ENCODE peak calls at places on chromosome 12, in eight cellular contexts. T is stomach; M is heart left ventricle; U is CD8-positive, alpha-beta T cell; S is esophagus squamous epithelium; R is fibroblast of lung; B is cardiac muscle cell; K is OCI-LY7. A is an unnamed sample.
A peak's percentile ranks its signal among the peaks of the same experiment; 100 is the strongest.

GRCh38 chr12:114751712-114752111 is 67.7 kb upstream of the TBX3 start:
- DNase-seq in T (no peak), U (no peak), B (no peak), M (no peak), R (no peak), K (no peak), S (no peak), A (no peak)

GRCh38 chr12:45839917-45840316 is 110.4 kb downstream of the ARID2 start:
- DNase-seq in U (no peak), B (no peak), K (no peak), S (no peak), M (no peak), T (no peak), R (no peak), A (no peak)

GRCh38 chr12:57735198-57735855 is 3.2 kb downstream of the AGAP2 start:
- DNase-seq in M (no peak), T (no peak), U (no peak), R (no peak), B (no peak), K (no peak), S (no peak), A (no peak)

GRCh38 chr12:120361506-120362208 is 7.3 kb downstream of the MSI1 start:
- DNase-seq in U (peak; percentile 20), M (peak; percentile 78), R (peak; percentile 74), B (peak; percentile 95), T (peak; percentile 69), K (no peak), S (no peak), A (no peak)

GRCh38 chr12:95700316-95700785 is 90.2 kb downstream of the NTN4 start:
- DNase-seq in T (no peak), M (no peak), K (no peak), B (no peak), S (no peak), U (no peak), R (peak; percentile 62), A (no peak)

GRCh38 chr12:115541891-115542361 is 735.6 kb downstream of the MED13L start:
- DNase-seq in M (no peak), S (no peak), T (no peak), K (no peak), U (no peak), R (no peak), B (no peak), A (no peak)

GRCh38 chr12:113271853-113272561 is 50.7 kb downstream of the TPCN1 start:
- DNase-seq in R (peak; percentile 90), S (no peak), M (peak; percentile 88), B (no peak), K (no peak), U (no peak), T (peak; percentile 43), A (no peak)

GRCh38 chr12:115000038-115000437 is 316.1 kb upstream of the TBX3 start:
- DNase-seq in T (no peak), B (peak; percentile 5), U (no peak), K (peak; percentile 94), R (no peak), M (no peak), S (no peak), A (no peak)

GRCh38 chr12:12716151-12716844 is 870 bp upstream of the CDKN1B start:
- DNase-seq in B (no peak), U (no peak), K (no peak), M (no peak), R (peak; percentile 51), T (no peak), S (no peak), A (peak; percentile 22)

GRCh38 chr12:20460956-20461355 is 92.6 kb downstream of the PDE3A start:
- DNase-seq in M (no peak), U (no peak), T (no peak), S (no peak), B (no peak), K (no peak), R (no peak), A (no peak)

GRCh38 chr12:38508246-38508645 is 191.7 kb downstream of the ALG10B start:
- DNase-seq in T (no peak), B (no peak), K (no peak), M (peak; percentile 29), R (no peak), U (no peak), S (no peak), A (no peak)

GRCh38 chr12:54191550-54192022 is 2.8 kb upstream of the SMUG1 start:
- DNase-seq in T (peak; percentile 87), K (peak; percentile 89), U (peak; percentile 81), B (peak; percentile 90), S (no peak), R (peak; percentile 83), M (peak; percentile 82), A (peak; percentile 74)

GRCh38 chr12:53989227-53990113 is 4.5 kb downstream of the HOXC10 start:
- DNase-seq in M (no peak), B (peak; percentile 45), R (peak; percentile 61), U (no peak), K (peak; percentile 83), S (no peak), T (no peak), A (no peak)

GRCh38 chr12:109178532-109178931 is 62.1 kb downstream of the ACACB start:
- DNase-seq in K (no peak), R (no peak), S (no peak), T (no peak), B (no peak), U (no peak), M (no peak), A (no peak)

GRCh38 chr12:123120452-123121166 is 30.3 kb downstream of the PITPNM2 start:
- DNase-seq in S (no peak), T (no peak), U (peak; percentile 23), K (no peak), B (no peak), R (no peak), M (peak; percentile 66), A (peak; percentile 32)

DNA sequence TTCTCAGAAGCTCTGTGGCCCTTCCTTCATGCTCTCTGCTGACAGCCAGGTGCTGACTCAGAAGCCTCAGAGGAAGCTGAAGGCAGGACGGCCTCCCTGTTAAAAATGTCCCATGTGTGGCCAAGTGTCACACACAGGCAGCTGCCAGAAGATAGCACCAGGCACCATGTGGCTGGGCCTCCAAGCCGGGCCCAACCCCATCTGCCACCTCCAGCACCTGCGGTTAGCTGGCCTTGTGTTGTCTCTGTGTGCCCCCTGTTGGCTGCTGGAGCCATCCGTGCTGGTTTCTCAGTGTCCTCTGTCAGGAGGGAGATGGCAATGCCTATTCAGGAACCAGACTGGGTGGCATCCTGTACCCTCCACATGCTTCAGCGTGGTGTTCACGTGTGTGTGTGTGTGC is 63.2 kb downstream of the TSPAN11 start:
- DNase-seq in T (no peak), M (no peak), R (no peak), B (peak; percentile 51), S (no peak), U (no peak), K (peak; percentile 76), A (no peak)
- TF ChIP-seq CTCF in T (no peak), M (peak; percentile 24), R (peak; percentile 25), B (peak; percentile 26), S (no peak), U (no peak), K (peak; percentile 66), A (no peak)

DNA sequence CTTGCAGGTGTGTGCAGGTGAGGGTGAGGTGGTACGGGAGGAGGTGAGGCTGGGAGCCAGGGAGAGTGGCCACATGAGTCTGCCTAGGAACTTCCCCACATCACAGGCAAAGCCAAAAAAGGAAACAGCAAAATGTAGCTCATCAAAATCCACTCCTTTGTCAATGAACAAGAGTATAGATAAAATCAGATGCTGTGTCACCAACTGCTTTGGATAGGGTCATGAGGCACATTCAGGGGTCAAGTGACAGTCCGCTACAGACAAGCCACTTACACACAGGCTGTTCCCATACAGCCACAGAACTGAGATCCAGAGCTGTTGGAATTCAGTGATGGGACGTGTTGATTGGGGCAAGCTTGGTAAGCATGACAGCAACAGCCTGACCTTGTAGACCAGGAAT is 100.3 kb upstream of the NOS1 start:
- DNase-seq in M (no peak), R (no peak), K (no peak), B (peak; percentile 68), T (no peak), U (no peak), S (no peak), A (no peak)
- H3K27ac ChIP-seq in M (no peak overlapping the region), R (no peak overlapping the region), K (no peak overlapping the region), B (peak overlapping the region; percentile 35), T (no peak overlapping the region), U (no peak overlapping the region), S (no peak overlapping the region), A (no peak overlapping the region)

GRCh38 chr12:124609041-124609984 is 41.9 kb upstream of the NCOR2 start:
- DNase-seq in S (peak; percentile 53), R (peak; percentile 45), M (peak; percentile 92), B (no peak), T (peak; percentile 99), K (peak; percentile 96), U (peak; percentile 89), A (peak; percentile 90)
- TF ChIP-seq CTCF in S (peak; percentile 12), R (no peak), M (no peak), B (no peak), T (peak; percentile 12), K (peak; percentile 24), U (no peak), A (peak; percentile 26)

GRCh38 chr12:1579626-1580025 is 14.8 kb downstream of the FBXL14 start:
- DNase-seq in S (no peak), U (no peak), K (no peak), R (no peak), T (no peak), M (no peak), B (no peak), A (no peak)
- H3K27ac ChIP-seq in S (no peak overlapping the region), U (no peak overlapping the region), K (no peak overlapping the region), R (peak overlapping the region; percentile 13), T (no peak overlapping the region), M (no peak overlapping the region), B (no peak overlapping the region), A (no peak overlapping the region)

GRCh38 chr12:129109174-129110001 is 256.1 kb downstream of the GLT1D1 start:
- DNase-seq in T (no peak), B (no peak), M (no peak), S (no peak), U (no peak), R (no peak), K (no peak), A (no peak)
- TF ChIP-seq CTCF in T (no peak), B (no peak), M (no peak), S (no peak), U (no peak), R (no peak), K (no peak), A (no peak)

GRCh38 chr12:128843538-128843937 is 9.7 kb upstream of the GLT1D1 start:
- DNase-seq in U (no peak), K (no peak), T (no peak), S (no peak), R (no peak), M (no peak), B (no peak), A (no peak)

GRCh38 chr12:128840862-128841468 is 12.3 kb upstream of the GLT1D1 start:
- DNase-seq in R (no peak), U (no peak), K (peak; percentile 64), S (no peak), T (no peak), M (no peak), B (no peak), A (no peak)

GRCh38 chr12:128842579-128842978 is 10.7 kb upstream of the GLT1D1 start:
- DNase-seq in T (no peak), K (no peak), R (no peak), S (no peak), U (no peak), B (no peak), M (no peak), A (no peak)

GRCh38 chr12:128848371-128848770 is 4.9 kb upstream of the GLT1D1 start:
- DNase-seq in U (no peak), T (no peak), K (no peak), B (no peak), R (no peak), M (no peak), S (no peak), A (no peak)

GRCh38 chr12:128844031-128844635 is 9.1 kb upstream of the GLT1D1 start:
- DNase-seq in M (no peak), U (no peak), K (no peak), R (no peak), S (no peak), B (no peak), T (no peak), A (no peak)
- H3K27ac ChIP-seq in M (no peak overlapping the region), U (no peak overlapping the region), K (no peak overlapping the region), R (no peak overlapping the region), S (no peak overlapping the region), B (no peak overlapping the region), T (no peak overlapping the region), A (no peak overlapping the region)